ENCODE peak calls at places on chromosomes 7 and 10, in ten cellular contexts. U, G, D, K, I, X, B, L, T and W are unnamed samples.

GRCh38 chr7:28711096-28711495 is 247.0 kb downstream of the TRIL start:
- DNase-seq in U (no peak), D (no peak), L (no peak), K (no peak), I (no peak), B (no peak), T (no peak), X (no peak), G (no peak), W (no peak)

GRCh38 chr7:67618569-67619543 is 622.2 kb downstream of the TYW1 start:
- DNase-seq in T (no peak), X (no peak), D (no peak), L (no peak), K (no peak), B (no peak), G (no peak), U (no peak), I (no peak), W (no peak)

GRCh38 chr7:90988523-90988922 is 275.7 kb upstream of the FZD1 start:
- DNase-seq in I (no peak), L (no peak), K (no peak), T (no peak), U (no peak), G (no peak), B (no peak), D (no peak), X (no peak), W (no peak)

GRCh38 chr10:634256-634655 is 55.2 kb downstream of the DIP2C start:
- DNase-seq in U (no peak), G (no peak), I (no peak), D (no peak), T (no peak), B (no peak), L (no peak), K (no peak), X (no peak), W (no peak)

GRCh38 chr10:133207627-133208026 is 22.4 kb upstream of the UTF1 start:
- DNase-seq in X (no peak), K (no peak), U (no peak), L (no peak), B (no peak), G (no peak), I (no peak), T (no peak), D (no peak), W (no peak)

GRCh38 chr10:121518321-121518720 is 79.9 kb downstream of the FGFR2 start:
- DNase-seq in D (no peak), L (no peak), B (no peak), K (no peak), U (no peak), I (no peak), T (no peak), G (no peak), X (no peak), W (no peak)

GRCh38 chr7:46752881-46753366 is 829.0 kb downstream of the TNS3 start:
- DNase-seq in D (no peak), B (no peak), U (no peak), X (no peak), G (no peak), I (peak), K (no peak), T (peak), L (no peak), W (no peak)

GRCh38 chr7:39539816-39540215 is 26.4 kb upstream of the YAE1 start:
- DNase-seq in K (no peak), I (no peak), G (no peak), U (no peak), D (no peak), B (no peak), X (no peak), L (no peak), T (no peak), W (no peak)